ENCODE peak calls at places on chromosomes 3 and 15, in seven cellular contexts. P, S, Q, G, O, J and B are unnamed samples. For H4K20me1, the result is how much of the 10 kb centered on the place peaks cover.

GRCh38 chr15:80855206-80855605 is 76.0 kb downstream of the CEMIP start:
- DNase-seq in P (no peak), S (no peak), Q (no peak), G (no peak), O (no peak), J (no peak), B (no peak)

GRCh38 chr3:52912885-52913731 is 15.8 kb upstream of the STIMATE start:
- DNase-seq in P (no peak), S (no peak), Q (no peak), G (no peak), O (no peak), J (no peak), B (no peak)

GRCh38 chr15:32738677-32739076 is 20.9 kb downstream of the GREM1 start:
- DNase-seq in P (peak), S (no peak), Q (no peak), G (no peak), O (no peak), J (no peak), B (no peak)

GRCh38 chr3:158808697-158809096 is 6.8 kb downstream of the MFSD1 start:
- DNase-seq in P (peak), S (no peak), Q (peak), G (no peak), O (no peak), J (peak), B (no peak)

GRCh38 chr15:59296181-59296617 is 76.5 kb downstream of the MYO1E start:
- DNase-seq in P (peak), S (peak), Q (peak), G (no peak), O (no peak), J (peak), B (no peak)

GRCh38 chr15:39833515-39833981 is 50.9 kb upstream of the FSIP1 start:
- DNase-seq in P (peak), S (no peak), Q (peak), G (no peak), O (no peak), J (peak), B (no peak)

GRCh38 chr3:89971329-89971728 is 863.9 kb downstream of the EPHA3 start:
- DNase-seq in P (no peak), S (no peak), Q (no peak), G (no peak), O (no peak), J (no peak), B (no peak)

GRCh38 chr15:57895291-57895690 is 170.2 kb downstream of the ALDH1A2 start:
- DNase-seq in P (no peak), S (no peak), Q (no peak), G (no peak), O (no peak), J (no peak), B (no peak)

GRCh38 chr3:38138347-38139190 is at the start of gene MYD88:
- DNase-seq in P (peak), S (peak), Q (peak), G (peak), O (peak), J (peak), B (peak)

GRCh38 chr3:43063114-43063513 is 42.8 kb downstream of the POMGNT2 start:
- DNase-seq in P (no peak), S (no peak), Q (no peak), G (no peak), O (no peak), J (no peak), B (no peak)

GRCh38 chr15:34810455-34811146 is 15.3 kb upstream of the ACTC1 start:
- DNase-seq in P (peak), S (peak), Q (peak), G (no peak), O (no peak), J (peak), B (no peak)

GRCh38 chr3:54426431-54426830 is 304.1 kb downstream of the CACNA2D3 start:
- DNase-seq in P (no peak), S (no peak), Q (no peak), G (no peak), O (no peak), J (no peak), B (no peak)

GRCh38 chr3:65596511-65597224 is 442.1 kb downstream of the MAGI1 start:
- DNase-seq in P (no peak), S (no peak), Q (no peak), G (no peak), O (peak), J (no peak), B (no peak)

GRCh38 chr3:180875071-180875698 is 37.3 kb upstream of the FXR1 start:
- DNase-seq in P (no peak), S (no peak), Q (no peak), G (no peak), O (no peak), J (no peak), B (no peak)

GRCh38 chr3:112074616-112075497 is 11.3 kb upstream of the C3orf52 start:
- DNase-seq in P (peak), S (peak), Q (peak), G (no peak), O (no peak), J (peak), B (no peak)

GRCh38 chr3:126499401-126499800 is 18.2 kb downstream of the UROC1 start:
- DNase-seq in P (no peak), S (no peak), Q (no peak), G (no peak), O (no peak), J (no peak), B (no peak)

GRCh38 chr15:85929786-85930185 is 135.1 kb upstream of the KLHL25 start:
- DNase-seq in P (no peak), S (no peak), Q (no peak), G (no peak), O (no peak), J (no peak), B (no peak)

GRCh38 chr3:11480663-11481298 is 162.9 kb downstream of the VGLL4 start:
- DNase-seq in P (no peak), S (peak), Q (no peak), G (no peak), O (no peak), J (no peak), B (no peak)

GRCh38 chr3:95097493-95097892 is 1034.6 kb downstream of the NSUN3 start:
- DNase-seq in P (no peak), S (no peak), Q (no peak), G (peak), O (no peak), J (no peak), B (no peak)

DNA sequence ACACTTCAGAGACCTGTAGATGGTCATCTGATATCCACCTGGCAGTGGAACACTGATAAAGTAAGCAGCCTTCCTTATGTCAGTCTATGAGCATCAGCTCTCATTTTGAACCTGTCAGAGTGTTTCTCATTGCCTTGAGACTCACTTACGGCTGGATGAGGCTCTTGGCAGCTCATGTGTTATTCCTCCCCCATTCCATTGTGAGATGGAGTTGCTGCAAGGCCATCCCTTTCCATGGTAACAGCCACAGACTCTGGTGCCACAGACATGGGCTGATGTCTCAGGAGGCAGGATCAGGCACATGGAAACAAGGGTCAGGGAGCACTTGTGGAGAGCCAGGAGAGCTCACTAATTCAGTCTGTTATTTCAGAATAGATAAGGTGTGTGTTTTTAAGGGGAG is 11.9 kb downstream of the KCNAB1 start:
- DNase-seq in P (no peak), S (no peak), Q (no peak), G (no peak), O (no peak), J (no peak), B (no peak)
- H4K20me1 ChIP-seq in P (under half), S (under half), Q (under half), G (under half), O (under half), J (under half), B (under half)

GRCh38 chr3:164408356-164408755 is 669.9 kb downstream of the SI start:
- DNase-seq in P (no peak), S (no peak), Q (no peak), G (no peak), O (no peak), J (no peak), B (no peak)
- H3K27ac ChIP-seq in P (no peak), S (no peak), Q (no peak), G (no peak), O (no peak), J (no peak), B (no peak)

GRCh38 chr3:137762674-137763593 is 1.2 kb upstream of the SOX14 start:
- DNase-seq in P (no peak), S (no peak), Q (no peak), G (no peak), O (no peak), J (no peak), B (no peak)
- H3K4me2 ChIP-seq in P (no peak), S (no peak), Q (no peak), G (no peak), O (peak), J (peak), B (no peak)

GRCh38 chr3:48697952-48698351 is 12.2 kb upstream of the NCKIPSD start:
- DNase-seq in P (no peak), S (no peak), Q (no peak), G (peak), O (no peak), J (no peak), B (no peak)
- H4K20me1 ChIP-seq in P (half or more), S (under half), Q (under half), G (half or more), O (half or more), J (under half), B (under half)

GRCh38 chr15:99248000-99248727 is 1.2 kb downstream of the TTC23 start:
- DNase-seq in P (no peak), S (no peak), Q (no peak), G (peak), O (peak), J (no peak), B (peak)
- H3K27ac ChIP-seq in P (no peak), S (peak), Q (peak), G (peak), O (no peak), J (peak), B (peak)

GRCh38 chr3:71398157-71398836 is 185.2 kb downstream of the FOXP1 start:
- DNase-seq in P (no peak), S (peak), Q (no peak), G (peak), O (no peak), J (no peak), B (no peak)
- H3K4me2 ChIP-seq in P (no peak), S (no peak), Q (no peak), G (peak), O (no peak), J (no peak), B (peak)

DNA sequence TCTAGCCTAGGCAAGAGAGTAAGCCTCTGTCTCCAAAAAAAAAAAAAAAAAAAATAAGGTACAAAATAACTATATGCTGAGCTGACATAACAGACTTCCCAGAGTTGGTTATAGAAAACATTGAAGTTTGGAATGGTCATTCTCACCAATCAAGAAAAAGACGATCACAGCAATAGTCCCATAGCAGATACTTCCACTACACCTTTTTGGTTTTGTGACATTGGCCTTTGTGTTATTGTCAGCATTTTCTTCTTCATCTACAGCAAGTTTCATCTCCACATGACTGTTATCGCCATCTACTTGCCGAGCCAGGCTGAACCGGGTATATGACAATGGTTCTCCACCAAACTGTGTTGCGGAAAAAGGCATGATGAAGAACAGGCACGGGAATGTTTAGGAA is 6.9 kb downstream of the TFRC start:
- DNase-seq in P (no peak), S (no peak), Q (no peak), G (no peak), O (no peak), J (no peak), B (no peak)
- H4K20me1 ChIP-seq in P (under half), S (under half), Q (under half), G (under half), O (half or more), J (under half), B (under half)

DNA sequence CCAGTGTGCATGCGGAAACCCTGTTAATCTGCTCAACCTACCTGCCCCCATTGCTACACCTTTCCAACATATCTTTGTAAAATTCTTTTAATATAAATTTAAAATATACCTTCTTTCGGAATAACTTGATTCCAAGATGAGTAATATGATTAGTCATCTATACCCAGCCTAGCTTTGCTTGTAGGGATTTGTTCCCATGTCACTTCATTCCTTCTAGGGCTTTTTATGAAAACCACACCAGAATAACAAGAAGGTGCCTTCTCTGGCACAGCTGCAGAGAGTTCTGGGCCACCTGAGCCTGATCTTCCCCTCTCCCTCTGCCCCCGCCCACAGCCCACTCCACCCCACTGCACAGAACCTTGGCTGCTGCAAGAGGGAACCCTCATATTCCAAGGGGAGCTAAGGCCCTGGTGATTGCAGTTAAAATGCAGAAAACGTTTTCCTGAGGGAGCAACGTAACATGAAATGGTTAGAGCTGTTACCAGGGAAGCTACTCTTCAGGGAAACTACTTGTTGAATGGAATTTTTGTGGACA is 38.6 kb upstream of the HACD2 start:
- DNase-seq in P (peak), S (no peak), Q (no peak), G (no peak), O (no peak), J (peak), B (no peak)
- H3K27ac ChIP-seq in P (peak), S (no peak), Q (no peak), G (no peak), O (no peak), J (peak), B (no peak)

GRCh38 chr3:137763594-137763938 is 549 bp upstream of the SOX14 start:
- DNase-seq in P (no peak), S (no peak), Q (no peak), G (no peak), O (peak), J (no peak), B (no peak)
- H3K4me2 ChIP-seq in P (no peak), S (no peak), Q (no peak), G (no peak), O (peak), J (peak), B (no peak)

GRCh38 chr15:72538931-72539330 is 64.8 kb downstream of the ARIH1 start:
- DNase-seq in P (no peak), S (no peak), Q (no peak), G (no peak), O (no peak), J (no peak), B (no peak)

GRCh38 chr15:72536506-72536905 is 62.4 kb downstream of the ARIH1 start:
- DNase-seq in P (no peak), S (no peak), Q (no peak), G (no peak), O (no peak), J (no peak), B (no peak)

GRCh38 chr15:72540606-72541237 is 66.6 kb downstream of the ARIH1 start:
- DNase-seq in P (no peak), S (no peak), Q (no peak), G (no peak), O (peak), J (no peak), B (peak)

GRCh38 chr15:72535911-72536310 is 61.8 kb downstream of the ARIH1 start:
- DNase-seq in P (no peak), S (no peak), Q (no peak), G (no peak), O (no peak), J (no peak), B (no peak)

GRCh38 chr15:72541714-72542113 is 67.6 kb downstream of the ARIH1 start:
- DNase-seq in P (no peak), S (no peak), Q (no peak), G (no peak), O (no peak), J (no peak), B (no peak)
- H4K20me1 ChIP-seq in P (under half), S (under half), Q (under half), G (under half), O (under half), J (under half), B (under half)